ENCODE peak calls at places on chromosomes 4 and X, in five cellular contexts. D, Z, G, A and V are unnamed samples.

GRCh38 chrX:1093112-1093511 is 119.3 kb downstream of the CRLF2 start:
- DNase-seq in A (no peak), G (no peak), Z (no peak), D (no peak), V (no peak)

GRCh38 chr4:177283167-177283566 is 26.5 kb upstream of the NEIL3 start:
- DNase-seq in A (no peak), Z (peak), G (peak), D (peak), V (peak)

GRCh38 chrX:2383735-2384134 is 117.0 kb downstream of the DHRSX start:
- DNase-seq in G (no peak), Z (no peak), A (no peak), D (peak), V (no peak)

GRCh38 chr4:88893961-88894360 is 163.0 kb downstream of the FAM13A start:
- DNase-seq in D (peak), G (peak), Z (no peak), A (no peak), V (no peak)

GRCh38 chrX:20664774-20665173 is 398.1 kb upstream of the RPS6KA3 start:
- DNase-seq in Z (no peak), D (no peak), A (no peak), G (no peak), V (no peak)

GRCh38 chr4:40204507-40205258 is 7.9 kb downstream of the RHOH start:
- DNase-seq in A (no peak), D (no peak), G (no peak), Z (no peak), V (no peak)

GRCh38 chrX:1484638-1485019 is 31.9 kb upstream of the ASMTL start:
- DNase-seq in G (no peak), A (no peak), D (no peak), Z (no peak), V (no peak)

GRCh38 chr4:37991623-37992410 is 31.6 kb downstream of the PTTG2 start:
- DNase-seq in D (no peak), G (no peak), A (no peak), Z (no peak), V (no peak)

GRCh38 chrX:53445977-53446376 is 11.8 kb upstream of the HSD17B10 start:
- DNase-seq in A (peak), D (no peak), G (peak), Z (peak), V (no peak)

DNA sequence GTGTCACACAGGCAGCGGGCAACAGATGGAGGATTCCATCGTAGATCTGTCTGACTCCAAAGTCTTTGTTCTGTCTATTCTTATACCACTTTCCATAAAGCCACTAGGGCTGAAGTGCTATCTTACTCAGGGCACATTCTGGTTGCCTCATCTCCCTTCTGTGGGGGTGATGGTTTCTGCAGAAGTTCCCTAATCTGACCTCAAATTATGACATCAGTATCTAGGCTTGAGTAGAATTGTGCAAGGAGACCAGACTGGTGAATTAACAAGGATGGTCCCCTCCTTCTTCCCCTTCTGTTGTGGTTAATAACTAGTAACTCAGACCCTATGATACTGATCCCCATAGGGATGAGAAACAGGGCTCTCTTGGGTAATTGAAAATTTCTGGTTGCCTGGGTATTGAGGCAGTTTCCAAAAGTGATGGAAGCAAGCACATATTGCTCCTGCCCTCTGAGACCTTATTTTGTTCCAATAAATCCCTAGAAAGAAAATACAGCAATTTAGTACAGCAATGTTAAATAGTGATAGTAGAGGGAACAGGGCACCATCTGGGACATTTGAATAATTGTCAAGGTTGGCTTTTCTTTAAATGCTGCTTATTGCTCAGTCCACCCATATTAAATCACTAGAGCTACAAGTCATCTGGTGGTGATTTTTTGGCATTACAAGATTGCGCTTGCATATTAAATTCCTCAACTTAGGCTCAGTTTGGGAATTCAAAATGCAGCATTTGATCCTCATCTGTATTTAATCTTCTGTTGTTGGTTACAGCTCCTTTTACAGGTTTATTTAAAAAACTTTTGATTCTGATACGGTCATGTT is 57.3 kb upstream of the AP1S2 start:
- DNase-seq in D (no peak), G (peak), A (no peak), Z (peak), V (no peak)
- TF ChIP-seq CTCF in D (no peak), G (no peak), A (no peak), Z (no peak), V (no peak)

DNA sequence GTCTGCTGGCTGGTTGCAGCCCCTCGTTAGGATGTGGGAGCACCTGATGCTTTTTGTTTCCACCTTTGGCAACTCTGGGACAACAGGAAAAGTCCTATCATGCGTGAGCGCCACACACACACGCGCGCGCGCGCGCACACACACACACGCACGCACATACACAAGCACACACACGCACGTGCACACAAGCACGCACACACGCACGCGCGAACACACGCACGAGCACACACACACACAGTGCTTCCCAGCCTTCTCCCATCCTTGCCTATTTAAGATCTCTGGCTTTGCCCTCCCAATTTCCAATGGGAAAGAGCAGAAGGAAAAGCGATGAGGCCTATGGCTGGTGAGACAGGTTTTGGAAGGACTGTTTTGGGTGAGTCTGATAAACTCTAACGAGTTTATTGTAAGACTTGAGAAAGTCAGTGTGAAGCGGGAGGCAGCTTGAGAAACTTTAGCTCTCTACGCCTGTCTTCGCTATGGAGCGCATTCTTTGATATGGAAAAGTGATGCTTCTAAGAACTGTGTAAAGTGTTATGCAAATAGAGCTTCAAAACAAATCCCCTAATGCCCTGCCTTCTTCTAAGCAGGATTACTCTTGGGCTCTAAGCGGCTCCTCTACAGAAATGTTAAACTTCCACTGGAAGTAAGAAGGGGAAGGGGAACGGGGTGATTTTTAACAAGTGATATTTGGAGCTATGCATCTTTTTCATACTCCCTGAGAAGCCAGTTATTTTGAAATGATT is 11.8 kb downstream of the SUPT20HL1 start:
- DNase-seq in D (no peak), G (no peak), Z (no peak), A (no peak), V (no peak)
- H3K4me3 ChIP-seq in D (no peak), G (no peak), Z (no peak), A (no peak), V (no peak)

GRCh38 chr4:157127571-157127970 is 51.6 kb downstream of the GLRB start:
- DNase-seq in A (no peak), G (no peak), D (no peak), Z (no peak), V (no peak)

GRCh38 chr4:157128395-157128794 is 52.4 kb downstream of the GLRB start:
- DNase-seq in D (peak), G (peak), Z (peak), A (peak), V (peak)
- TF ChIP-seq CTCF in D (peak), G (peak), Z (peak), A (peak), V (peak)

GRCh38 chr4:856468-856901 is 30.6 kb upstream of the CPLX1 start:
- DNase-seq in G (no peak), A (no peak), D (no peak), Z (no peak), V (no peak)
- H3K4me3 ChIP-seq in G (no peak), A (no peak), D (no peak), Z (no peak), V (no peak)

GRCh38 chr4:158572608-158573007 is 50.9 kb downstream of the RXFP1 start:
- DNase-seq in Z (no peak), G (no peak), D (no peak), A (no peak), V (no peak)

GRCh38 chr4:158580064-158580463 is 58.4 kb downstream of the RXFP1 start:
- DNase-seq in Z (no peak), G (no peak), D (no peak), A (no peak), V (no peak)

GRCh38 chr4:158581161-158581560 is 59.5 kb downstream of the RXFP1 start:
- DNase-seq in D (peak), A (no peak), G (peak), Z (peak), V (no peak)

DNA sequence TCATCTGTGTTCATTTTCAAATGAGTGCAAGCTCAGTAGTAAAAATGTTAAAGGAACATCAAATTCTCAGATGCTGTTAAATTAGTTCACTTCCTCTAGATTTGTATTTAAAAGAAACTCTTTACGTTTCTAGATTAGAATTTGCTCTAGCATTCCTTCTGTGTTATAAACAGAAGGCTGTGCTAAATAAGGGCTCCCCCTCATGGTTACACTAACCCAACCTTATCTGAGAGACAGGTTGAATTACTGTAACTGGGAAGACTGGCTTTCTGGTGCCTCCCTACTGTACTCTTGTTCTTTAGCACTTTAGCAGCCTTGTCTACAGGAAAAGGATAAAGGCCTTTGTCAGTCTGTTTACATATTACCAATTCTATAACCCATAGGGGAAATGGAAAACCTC is 56.8 kb downstream of the RXFP1 start:
- DNase-seq in D (peak), Z (peak), G (peak), A (peak), V (no peak)
- TF ChIP-seq CTCF in D (peak), Z (peak), G (peak), A (peak), V (peak)

DNA sequence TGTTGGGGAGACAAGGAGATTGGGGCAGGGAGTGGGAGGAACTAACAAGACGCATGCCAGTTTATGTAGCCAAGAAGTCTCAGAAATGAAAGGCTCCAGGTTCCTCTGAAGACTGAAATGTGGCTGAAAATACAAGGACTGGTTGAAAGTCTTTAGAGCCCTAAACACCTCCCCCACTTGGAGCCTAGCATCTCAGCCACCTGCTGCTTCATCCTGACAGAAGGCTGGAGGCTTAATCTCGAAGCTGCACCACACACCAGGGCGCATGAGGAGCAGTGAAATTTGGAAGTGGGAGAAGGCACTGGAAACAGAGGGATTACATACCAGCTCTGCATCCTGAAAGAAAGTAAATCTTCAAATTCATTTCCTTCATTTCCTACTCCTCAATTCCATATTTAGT is 160.7 kb upstream of the FTHL17 start:
- DNase-seq in A (no peak), Z (no peak), G (no peak), D (no peak), V (no peak)
- H3K4me3 ChIP-seq in A (no peak), Z (no peak), G (no peak), D (no peak), V (no peak)